ENCODE peak calls at places on chromosomes 3 and 15, in four cellular contexts. I is tibial nerve, P is astrocyte of the spinal cord, N is BJ. B is an unnamed sample.

GRCh38 chr15:48190932-48191573 is 412 bp upstream of the CTXN2 start:
- DNase-seq in N (no peak), P (peak), I (peak), B (peak)

GRCh38 chr3:128006061-128006470 is 46.2 kb upstream of the SEC61A1 start:
- DNase-seq in P (no peak), I (no peak), N (no peak), B (no peak)

GRCh38 chr15:65094294-65094995 is 17.9 kb downstream of the KBTBD13 start:
- DNase-seq in I (no peak), N (no peak), P (no peak), B (no peak)

GRCh38 chr3:13197281-13197680 is 124.1 kb upstream of the IQSEC1 start:
- DNase-seq in N (no peak), I (no peak), P (no peak), B (no peak)

GRCh38 chr3:12948891-12949711 is 107.7 kb upstream of the RPL32 start:
- DNase-seq in P (peak), N (no peak), I (no peak), B (no peak)

GRCh38 chr15:68151277-68151676 is 53.9 kb downstream of the CALML4 start:
- DNase-seq in N (no peak), P (peak), I (no peak), B (no peak)

GRCh38 chr15:49815937-49816336 is 195.1 kb downstream of the DTWD1 start:
- DNase-seq in P (peak), I (no peak), N (peak), B (peak)

GRCh38 chr3:41198046-41198445 is 1.3 kb upstream of the CTNNB1 start:
- DNase-seq in I (no peak), P (no peak), N (no peak), B (no peak)

B was measured in astrocyte of the cerebellum.